ENCODE peak calls at places on chromosomes 4 and X, in five cellular contexts. One of them, this sample, is unnamed.

GRCh38 chr4:82403725-82404124 is 26.5 kb downstream of the HNRNPDL start:
- DNase-seq in left lung: no peak
- DNase-seq in sigmoid colon: no peak
- DNase-seq in body of pancreas: no peak
- DNase-seq in IMR-90: no peak
- DNase-seq in this sample: no peak

GRCh38 chr4:26860922-26861433 is 337 bp downstream of the STIM2 start:
- DNase-seq in left lung: peak; percentile 90
- DNase-seq in sigmoid colon: peak; percentile 79
- DNase-seq in body of pancreas: peak; percentile 59
- DNase-seq in IMR-90: peak; percentile 44
- DNase-seq in this sample: peak; percentile 19

GRCh38 chrX:27890611-27891010 is 82.8 kb downstream of the MAGEB10 start:
- DNase-seq in left lung: no peak
- DNase-seq in sigmoid colon: no peak
- DNase-seq in body of pancreas: no peak
- DNase-seq in IMR-90: peak; percentile 82
- DNase-seq in this sample: peak; percentile 86

GRCh38 chr4:139534287-139534950 is 21.6 kb downstream of the SETD7 start:
- DNase-seq in left lung: no peak
- DNase-seq in sigmoid colon: no peak
- DNase-seq in body of pancreas: no peak
- DNase-seq in IMR-90: no peak
- DNase-seq in this sample: no peak

GRCh38 chrX:13101439-13102139 is 57.2 kb upstream of the FAM9C start:
- DNase-seq in left lung: peak; percentile 70
- DNase-seq in sigmoid colon: peak; percentile 87
- DNase-seq in body of pancreas: peak; percentile 64
- DNase-seq in IMR-90: peak; percentile 86
- DNase-seq in this sample: peak; percentile 91

GRCh38 chrX:85561216-85561615 is 181.8 kb upstream of the POF1B start:
- DNase-seq in left lung: peak; percentile 5
- DNase-seq in sigmoid colon: no peak
- DNase-seq in body of pancreas: no peak
- DNase-seq in IMR-90: no peak
- DNase-seq in this sample: no peak

GRCh38 chr4:21888195-21888976 is 60.2 kb downstream of the KCNIP4 start:
- DNase-seq in left lung: no peak
- DNase-seq in sigmoid colon: no peak
- DNase-seq in body of pancreas: no peak
- DNase-seq in IMR-90: peak; percentile 93
- DNase-seq in this sample: peak; percentile 90

GRCh38 chrX:13482764-13483552 is 86.4 kb upstream of the EGFL6 start:
- DNase-seq in left lung: no peak
- DNase-seq in sigmoid colon: no peak
- DNase-seq in body of pancreas: no peak
- DNase-seq in IMR-90: no peak
- DNase-seq in this sample: no peak

GRCh38 chr4:159434496-159435241 is 331.8 kb downstream of the RAPGEF2 start:
- DNase-seq in left lung: no peak
- DNase-seq in sigmoid colon: no peak
- DNase-seq in body of pancreas: no peak
- DNase-seq in IMR-90: peak; percentile 65
- DNase-seq in this sample: peak; percentile 65

GRCh38 chr4:7526491-7526890 is 91.8 kb upstream of the PSAPL1 start:
- DNase-seq in left lung: peak; percentile 49
- DNase-seq in sigmoid colon: no peak
- DNase-seq in body of pancreas: no peak
- DNase-seq in IMR-90: no peak
- DNase-seq in this sample: no peak

GRCh38 chr4:147247577-147247976 is 233.3 kb upstream of the EDNRA start:
- DNase-seq in left lung: no peak
- DNase-seq in sigmoid colon: no peak
- DNase-seq in body of pancreas: no peak
- DNase-seq in IMR-90: peak; percentile 4
- DNase-seq in this sample: peak; percentile 18

GRCh38 chr4:123415977-123416376 is 19.4 kb downstream of the SPRY1 start:
- DNase-seq in left lung: no peak
- DNase-seq in sigmoid colon: no peak
- DNase-seq in body of pancreas: no peak
- DNase-seq in IMR-90: peak; percentile 45
- DNase-seq in this sample: peak; percentile 83

GRCh38 chrX:130385520-130385919 is at the start of gene GPR119:
- DNase-seq in left lung: no peak
- DNase-seq in sigmoid colon: no peak
- DNase-seq in body of pancreas: no peak
- DNase-seq in IMR-90: no peak
- DNase-seq in this sample: no peak

GRCh38 chrX:110432831-110433230 is 74.2 kb downstream of the RTL9 start:
- DNase-seq in left lung: no peak
- DNase-seq in sigmoid colon: no peak
- DNase-seq in body of pancreas: no peak
- DNase-seq in IMR-90: no peak
- DNase-seq in this sample: no peak

GRCh38 chrX:85084770-85085393 is 81.2 kb downstream of the APOOL start:
- DNase-seq in left lung: no peak
- DNase-seq in sigmoid colon: no peak
- DNase-seq in body of pancreas: peak; percentile 13
- DNase-seq in IMR-90: peak; percentile 49
- DNase-seq in this sample: peak; percentile 55

GRCh38 chrX:68185161-68185560 is 248.1 kb downstream of the OPHN1 start:
- DNase-seq in left lung: no peak
- DNase-seq in sigmoid colon: no peak
- DNase-seq in body of pancreas: no peak
- DNase-seq in IMR-90: no peak
- DNase-seq in this sample: no peak

GRCh38 chr4:138898282-138898681 is 117.3 kb upstream of the NOCT start:
- DNase-seq in left lung: no peak
- DNase-seq in sigmoid colon: no peak
- DNase-seq in body of pancreas: no peak
- DNase-seq in IMR-90: peak; percentile 58
- DNase-seq in this sample: no peak

GRCh38 chr4:41145571-41146078 is 68.7 kb downstream of the APBB2 start:
- DNase-seq in left lung: no peak
- DNase-seq in sigmoid colon: no peak
- DNase-seq in body of pancreas: no peak
- DNase-seq in IMR-90: peak; percentile 45
- DNase-seq in this sample: no peak
- H3K27ac ChIP-seq in left lung: no peak overlapping the region
- H3K27ac ChIP-seq in sigmoid colon: peak overlapping the region; percentile 82
- H3K27ac ChIP-seq in body of pancreas: peak overlapping the region; percentile 27
- H3K27ac ChIP-seq in IMR-90: peak overlapping the region; percentile 55
- H3K27ac ChIP-seq in this sample: no peak overlapping the region

DNA sequence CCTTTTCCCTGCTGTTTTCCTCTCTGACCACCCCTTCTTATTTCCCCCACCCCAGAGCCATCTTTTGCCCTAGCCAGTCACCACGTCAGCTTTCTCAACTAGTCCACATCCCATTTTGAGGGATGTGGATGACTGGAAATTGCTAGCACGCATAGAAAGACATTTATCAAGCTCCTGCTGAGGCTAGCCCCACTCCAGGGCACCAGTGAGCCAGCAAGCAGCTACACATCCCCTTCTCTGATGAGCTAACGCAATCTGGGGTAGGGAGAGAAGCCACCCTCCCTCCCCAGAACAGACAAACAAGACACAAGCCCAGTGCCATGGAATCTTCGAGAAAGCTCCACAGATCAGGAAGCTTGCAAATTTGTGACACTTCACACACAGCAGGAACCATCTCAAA is 1.2 kb downstream of the GABRE start:
- DNase-seq in left lung: no peak
- DNase-seq in sigmoid colon: no peak
- DNase-seq in body of pancreas: no peak
- DNase-seq in IMR-90: no peak
- DNase-seq in this sample: no peak
- H3K27ac ChIP-seq in left lung: no peak overlapping the region
- H3K27ac ChIP-seq in sigmoid colon: peak overlapping the region; percentile 68
- H3K27ac ChIP-seq in body of pancreas: peak overlapping the region; percentile 76
- H3K27ac ChIP-seq in IMR-90: no peak overlapping the region
- H3K27ac ChIP-seq in this sample: no peak overlapping the region

DNA sequence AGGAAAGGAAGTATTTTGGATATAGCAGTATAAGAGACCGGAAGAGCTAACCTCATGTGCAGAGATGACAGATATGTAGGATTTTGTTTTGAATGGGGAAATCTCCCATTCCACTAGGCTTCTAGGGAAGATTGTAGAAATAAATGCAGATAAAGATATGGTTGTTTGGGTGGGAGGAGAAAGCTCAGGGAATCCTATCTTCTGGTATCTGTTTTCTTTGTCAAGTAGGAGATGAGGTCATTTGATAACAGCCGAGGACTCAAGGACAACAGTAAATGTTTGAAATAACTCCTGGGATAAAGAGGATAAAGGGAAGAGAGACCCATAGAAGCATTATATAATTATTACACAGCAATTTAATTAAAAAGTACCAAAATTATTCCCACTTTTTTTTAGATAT is 24.7 kb upstream of the ZMAT1 start:
- DNase-seq in left lung: no peak
- DNase-seq in sigmoid colon: no peak
- DNase-seq in body of pancreas: no peak
- DNase-seq in IMR-90: no peak
- DNase-seq in this sample: no peak
- H3K27ac ChIP-seq in left lung: no peak overlapping the region
- H3K27ac ChIP-seq in sigmoid colon: no peak overlapping the region
- H3K27ac ChIP-seq in body of pancreas: no peak overlapping the region
- H3K27ac ChIP-seq in IMR-90: no peak overlapping the region
- H3K27ac ChIP-seq in this sample: no peak overlapping the region

GRCh38 chr4:89001647-89002518 is 55.1 kb downstream of the FAM13A start:
- DNase-seq in left lung: no peak
- DNase-seq in sigmoid colon: no peak
- DNase-seq in body of pancreas: peak; percentile 26
- DNase-seq in IMR-90: no peak
- DNase-seq in this sample: no peak
- H3K27ac ChIP-seq in left lung: no peak overlapping the region
- H3K27ac ChIP-seq in sigmoid colon: no peak overlapping the region
- H3K27ac ChIP-seq in body of pancreas: peak overlapping the region; percentile 68
- H3K27ac ChIP-seq in IMR-90: no peak overlapping the region
- H3K27ac ChIP-seq in this sample: peak overlapping the region; percentile 10

GRCh38 chrX:148979786-148980185 is 479.4 kb downstream of the AFF2 start:
- DNase-seq in left lung: no peak
- DNase-seq in sigmoid colon: no peak
- DNase-seq in body of pancreas: no peak
- DNase-seq in IMR-90: no peak
- DNase-seq in this sample: no peak
- H3K27ac ChIP-seq in left lung: no peak overlapping the region
- H3K27ac ChIP-seq in sigmoid colon: no peak overlapping the region
- H3K27ac ChIP-seq in body of pancreas: no peak overlapping the region
- H3K27ac ChIP-seq in IMR-90: no peak overlapping the region
- H3K27ac ChIP-seq in this sample: no peak overlapping the region

DNA sequence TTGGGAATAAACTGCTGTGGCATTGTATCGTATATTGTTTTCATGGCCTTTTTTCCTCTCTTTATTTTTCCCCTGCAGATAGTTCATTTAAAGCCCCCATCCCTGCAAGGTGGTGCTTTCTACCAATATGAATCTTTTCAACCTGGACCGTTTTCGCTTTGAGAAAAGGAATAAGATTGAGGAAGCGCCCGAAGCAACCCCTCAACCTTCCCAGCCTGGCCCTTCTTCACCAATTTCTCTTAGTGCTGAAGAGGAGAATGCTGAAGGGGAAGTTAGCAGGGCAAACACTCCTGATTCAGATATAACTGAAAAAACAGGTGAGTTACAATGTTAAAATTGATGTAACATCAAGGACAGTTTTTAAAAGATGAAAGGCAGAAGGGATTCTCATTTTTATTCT is 603 bp downstream of the SMARCAD1 start:
- DNase-seq in left lung: no peak
- DNase-seq in sigmoid colon: no peak
- DNase-seq in body of pancreas: no peak
- DNase-seq in IMR-90: no peak
- DNase-seq in this sample: no peak
- H3K27ac ChIP-seq in left lung: peak overlapping the region; percentile 86
- H3K27ac ChIP-seq in sigmoid colon: peak overlapping the region; percentile 93
- H3K27ac ChIP-seq in body of pancreas: peak overlapping the region; percentile 86
- H3K27ac ChIP-seq in IMR-90: peak overlapping the region; percentile 97
- H3K27ac ChIP-seq in this sample: no peak overlapping the region

DNA sequence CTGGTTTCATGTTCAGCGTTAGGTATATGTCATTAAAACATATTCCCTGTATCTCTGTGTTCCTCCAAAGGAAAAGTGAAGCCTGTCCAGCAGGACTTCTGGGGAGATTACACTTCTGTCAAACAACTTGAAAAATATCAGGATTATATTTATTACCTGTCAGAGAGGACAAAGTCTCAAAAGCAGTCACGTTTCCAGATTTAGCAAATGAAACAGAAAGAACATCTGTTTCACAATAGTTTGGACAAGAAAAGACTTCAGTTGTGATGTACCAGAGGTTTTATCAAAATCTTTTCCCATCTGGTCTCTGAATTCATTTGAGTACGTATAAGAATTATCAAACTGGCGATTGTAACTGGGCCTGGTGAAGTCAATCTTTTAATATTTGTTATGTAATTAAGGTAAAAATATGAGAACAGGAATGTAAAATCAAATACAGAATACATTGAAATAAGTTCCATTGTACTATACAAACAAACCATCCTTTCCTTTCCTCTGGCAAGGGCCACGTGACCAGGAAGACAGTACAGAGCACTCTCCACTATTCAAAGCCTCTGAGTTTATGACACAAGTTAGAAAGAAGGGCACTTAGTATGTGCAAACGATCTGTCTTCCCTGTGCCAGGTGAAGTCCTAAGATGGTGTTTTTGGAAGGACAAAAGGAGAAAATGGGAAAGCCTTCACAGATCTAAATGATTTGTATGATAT is 3.2 kb downstream of the CASP3 start:
- DNase-seq in left lung: no peak
- DNase-seq in sigmoid colon: no peak
- DNase-seq in body of pancreas: no peak
- DNase-seq in IMR-90: no peak
- DNase-seq in this sample: no peak
- H3K27ac ChIP-seq in left lung: no peak overlapping the region
- H3K27ac ChIP-seq in sigmoid colon: peak overlapping the region; percentile 97
- H3K27ac ChIP-seq in body of pancreas: no peak overlapping the region
- H3K27ac ChIP-seq in IMR-90: no peak overlapping the region
- H3K27ac ChIP-seq in this sample: no peak overlapping the region

GRCh38 chr4:94889961-94890360 is 132.2 kb downstream of the BMPR1B start:
- DNase-seq in left lung: no peak
- DNase-seq in sigmoid colon: no peak
- DNase-seq in body of pancreas: no peak
- DNase-seq in IMR-90: peak; percentile 73
- DNase-seq in this sample: no peak
- H3K27ac ChIP-seq in left lung: no peak overlapping the region
- H3K27ac ChIP-seq in sigmoid colon: no peak overlapping the region
- H3K27ac ChIP-seq in body of pancreas: no peak overlapping the region
- H3K27ac ChIP-seq in IMR-90: no peak overlapping the region
- H3K27ac ChIP-seq in this sample: no peak overlapping the region

GRCh38 chr4:47263721-47264120 is 199.8 kb downstream of the COMMD8 start:
- DNase-seq in left lung: no peak
- DNase-seq in sigmoid colon: no peak
- DNase-seq in body of pancreas: no peak
- DNase-seq in IMR-90: no peak
- DNase-seq in this sample: no peak
- H3K27ac ChIP-seq in left lung: no peak overlapping the region
- H3K27ac ChIP-seq in sigmoid colon: no peak overlapping the region
- H3K27ac ChIP-seq in body of pancreas: no peak overlapping the region
- H3K27ac ChIP-seq in IMR-90: no peak overlapping the region
- H3K27ac ChIP-seq in this sample: no peak overlapping the region

GRCh38 chr4:173529505-173530325 is at the start of gene HAND2:
- DNase-seq in left lung: peak; percentile 70
- DNase-seq in sigmoid colon: peak; percentile 97
- DNase-seq in body of pancreas: no peak
- DNase-seq in IMR-90: peak; percentile 59
- DNase-seq in this sample: no peak
- H3K27ac ChIP-seq in left lung: no peak within 1 kb of the TSS
- H3K27ac ChIP-seq in sigmoid colon: peak within 1 kb of the TSS; percentile 99
- H3K27ac ChIP-seq in body of pancreas: peak within 1 kb of the TSS; percentile 75
- H3K27ac ChIP-seq in IMR-90: no peak within 1 kb of the TSS
- H3K27ac ChIP-seq in this sample: no peak within 1 kb of the TSS

This sample was measured in PC-3.